ENCODE peak calls at places on chromosomes 1 and 21, in seven cellular contexts. Z, H, D, J, T, R and E are unnamed samples.

GRCh38 chr1:216626394-216627067 is 96.7 kb downstream of the ESRRG start:
- DNase-seq in Z (no peak), H (no peak), D (no peak), J (peak; percentile 6), T (no peak), R (no peak), E (no peak)

GRCh38 chr1:225735252-225736149 is 42.1 kb upstream of the SRP9 start:
- DNase-seq in Z (peak; percentile 69), H (peak; percentile 57), D (peak; percentile 74), J (peak; percentile 99), T (peak; percentile 50), R (peak; percentile 98), E (peak; percentile 91)

GRCh38 chr1:101338714-101339430 is 102.1 kb downstream of the S1PR1 start:
- DNase-seq in Z (no peak), H (no peak), D (no peak), J (peak; percentile 33), T (no peak), R (no peak), E (no peak)

GRCh38 chr1:23278717-23279116 is 61.4 kb upstream of the HTR1D start:
- DNase-seq in Z (no peak), H (no peak), D (no peak), J (no peak), T (no peak), R (no peak), E (no peak)

GRCh38 chr21:39022035-39022900 is 161.0 kb downstream of the PSMG1 start:
- DNase-seq in Z (no peak), H (no peak), D (peak; percentile 55), J (no peak), T (no peak), R (no peak), E (peak; percentile 62)

GRCh38 chr1:231020139-231020601 is 19.9 kb downstream of the FAM89A start:
- DNase-seq in Z (no peak), H (no peak), D (no peak), J (no peak), T (no peak), R (no peak), E (no peak)

GRCh38 chr1:27597511-27598216 is 6.3 kb downstream of the AHDC1 start:
- DNase-seq in Z (no peak), H (no peak), D (peak; percentile 55), J (no peak), T (no peak), R (peak; percentile 66), E (peak; percentile 47)

GRCh38 chr21:42574234-42575027 is 60.8 kb downstream of the SLC37A1 start:
- DNase-seq in Z (no peak), H (no peak), D (peak; percentile 25), J (peak; percentile 26), T (no peak), R (no peak), E (no peak)

GRCh38 chr1:226700861-226701260 is 38.2 kb downstream of the ITPKB start:
- DNase-seq in Z (no peak), H (no peak), D (no peak), J (no peak), T (no peak), R (no peak), E (no peak)

GRCh38 chr1:117599286-117599685 is 6.6 kb upstream of the TENT5C start:
- DNase-seq in Z (no peak), H (no peak), D (no peak), J (no peak), T (no peak), R (no peak), E (no peak)

GRCh38 chr1:44808063-44808937 is at the start of gene BTBD19:
- DNase-seq in Z (peak; percentile 82), H (peak; percentile 88), D (peak; percentile 92), J (peak; percentile 98), T (peak; percentile 74), R (peak; percentile 84), E (peak; percentile 96)

GRCh38 chr1:53975861-53976260 is 29.7 kb downstream of the LRRC42 start:
- DNase-seq in Z (no peak), H (no peak), D (no peak), J (no peak), T (no peak), R (no peak), E (no peak)

GRCh38 chr1:211345719-211346118 is 19.1 kb downstream of the TRAF5 start:
- DNase-seq in Z (no peak), H (no peak), D (no peak), J (no peak), T (no peak), R (peak; percentile 44), E (no peak)
- H3K4me1 ChIP-seq in Z (peaks cover 56% of the 10 kb centered on the region), H (no peaks in the 10 kb centered on the region), D (peaks cover 7% of the 10 kb centered on the region), J (no peaks in the 10 kb centered on the region), T (no peaks in the 10 kb centered on the region), R (peaks cover 6% of the 10 kb centered on the region), E (no peaks in the 10 kb centered on the region)

GRCh38 chr1:12096615-12097014 is 33.5 kb downstream of the TNFRSF8 start:
- DNase-seq in Z (no peak), H (no peak), D (no peak), J (no peak), T (no peak), R (no peak), E (no peak)
- H3K27ac ChIP-seq in Z (no peak overlapping the region), H (no peak overlapping the region), D (no peak overlapping the region), J (no peak overlapping the region), T (no peak overlapping the region), R (no peak overlapping the region), E (no peak overlapping the region)

GRCh38 chr1:246921481-246921880 is 10.3 kb downstream of the AHCTF1 start:
- DNase-seq in Z (no peak), H (no peak), D (no peak), J (peak; percentile 57), T (no peak), R (peak; percentile 12), E (no peak)
- H3K9me3 ChIP-seq in Z (no peaks in the 10 kb centered on the region), H (no peaks in the 10 kb centered on the region), D (no peaks in the 10 kb centered on the region), J (no peaks in the 10 kb centered on the region), T (no peaks in the 10 kb centered on the region), R (no peaks in the 10 kb centered on the region), E (no peaks in the 10 kb centered on the region)

DNA sequence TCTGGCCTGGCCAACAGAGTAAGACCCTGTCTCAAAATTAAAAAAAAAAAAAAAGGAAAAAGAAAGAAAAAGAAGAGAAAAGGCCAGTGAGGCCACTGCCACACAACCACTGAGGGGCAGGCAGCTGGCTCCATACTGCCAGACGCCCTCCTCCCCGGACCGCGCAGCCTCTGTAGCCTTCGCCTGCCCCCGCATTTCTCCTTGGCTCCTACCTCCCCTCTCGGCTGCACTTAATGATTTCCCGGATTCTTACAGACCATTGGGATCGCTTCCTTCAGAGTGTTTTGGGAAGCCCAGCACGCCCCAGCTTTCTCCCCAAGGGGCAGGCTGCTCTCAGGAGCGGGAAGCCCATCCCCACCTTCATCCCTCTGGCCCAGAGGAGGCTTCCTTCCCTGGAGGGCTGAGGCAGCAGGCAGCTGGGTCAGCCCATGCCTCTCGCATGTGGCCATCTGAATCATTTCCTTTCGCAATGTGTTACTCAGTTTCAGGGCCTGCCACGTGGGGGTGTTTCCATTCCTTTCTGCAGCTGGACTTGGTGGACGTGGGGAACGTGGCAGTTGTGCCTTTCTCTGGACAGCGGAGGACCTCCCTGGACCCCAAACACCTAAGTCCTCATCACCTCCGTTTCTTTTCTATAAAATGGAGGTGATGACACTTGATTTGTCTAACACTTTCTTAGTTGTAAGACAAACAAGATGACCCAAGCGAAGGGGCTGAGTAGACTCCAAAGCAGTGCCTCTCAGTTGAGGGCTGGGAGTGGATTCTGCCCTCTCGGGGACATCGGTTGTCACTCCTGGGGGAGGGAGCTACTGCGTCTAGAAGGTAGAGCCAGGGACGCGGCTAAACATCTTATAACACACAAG is 2.3 kb downstream of the SLC2A5 start:
- DNase-seq in Z (peak; percentile 23), H (no peak), D (peak; percentile 70), J (peak; percentile 95), T (peak; percentile 54), R (peak; percentile 90), E (peak; percentile 80)
- H3K4me1 ChIP-seq in Z (no peaks in the 10 kb centered on the region), H (peaks cover 9% of the 10 kb centered on the region), D (peaks cover 48% of the 10 kb centered on the region), J (peaks cover 39% of the 10 kb centered on the region), T (no peaks in the 10 kb centered on the region), R (peaks cover 22% of the 10 kb centered on the region), E (peaks cover 6% of the 10 kb centered on the region)

DNA sequence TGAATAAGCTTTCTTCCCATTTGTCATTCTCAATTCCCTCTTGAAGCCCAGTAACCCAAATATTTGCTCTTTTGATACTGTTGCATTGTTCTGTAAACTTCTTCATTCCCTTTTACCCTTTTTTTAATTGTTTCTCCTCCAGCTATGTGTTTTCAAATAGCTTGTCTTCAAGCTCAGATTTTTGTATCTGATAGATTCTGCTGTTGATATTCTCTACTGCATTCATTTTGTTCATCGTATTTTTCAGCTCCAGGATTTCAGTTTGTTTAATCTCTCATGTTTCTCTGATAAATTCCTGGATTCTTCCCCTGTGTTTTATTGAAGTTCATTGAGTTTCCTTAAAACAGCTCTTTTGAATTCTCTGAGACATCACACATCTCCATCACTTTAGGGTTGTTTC is 51.8 kb downstream of the PKN2 start:
- DNase-seq in Z (no peak), H (no peak), D (no peak), J (no peak), T (no peak), R (no peak), E (no peak)
- H3K27ac ChIP-seq in Z (no peak overlapping the region), H (no peak overlapping the region), D (no peak overlapping the region), J (no peak overlapping the region), T (no peak overlapping the region), R (no peak overlapping the region), E (no peak overlapping the region)

GRCh38 chr1:4762146-4762545 is 107.7 kb downstream of the AJAP1 start:
- DNase-seq in Z (no peak), H (no peak), D (no peak), J (no peak), T (no peak), R (no peak), E (no peak)
- H3K9me3 ChIP-seq in Z (no peaks in the 10 kb centered on the region), H (no peaks in the 10 kb centered on the region), D (no peaks in the 10 kb centered on the region), J (no peaks in the 10 kb centered on the region), T (peaks cover 9% of the 10 kb centered on the region), R (peaks cover 15% of the 10 kb centered on the region), E (no peaks in the 10 kb centered on the region)

GRCh38 chr21:44866780-44867179 is 6.7 kb downstream of the PTTG1IP start:
- DNase-seq in Z (no peak), H (no peak), D (peak; percentile 20), J (peak; percentile 34), T (no peak), R (peak; percentile 90), E (no peak)
- H3K4me1 ChIP-seq in Z (peaks cover 42% of the 10 kb centered on the region), H (peaks cover 64% of the 10 kb centered on the region), D (peaks cover 69% of the 10 kb centered on the region), J (peaks cover 63% of the 10 kb centered on the region), T (no peaks in the 10 kb centered on the region), R (peaks cover 63% of the 10 kb centered on the region), E (peaks cover 28% of the 10 kb centered on the region)

GRCh38 chr1:233364695-233365539 is 37.4 kb downstream of the MAP3K21 start:
- DNase-seq in Z (no peak), H (no peak), D (no peak), J (peak; percentile 47), T (no peak), R (no peak), E (no peak)

GRCh38 chr1:233368106-233368783 is 40.7 kb downstream of the MAP3K21 start:
- DNase-seq in Z (no peak), H (peak; percentile 46), D (no peak), J (peak; percentile 48), T (no peak), R (peak; percentile 39), E (no peak)

GRCh38 chr1:233372218-233373125 is 44.9 kb downstream of the MAP3K21 start:
- DNase-seq in Z (no peak), H (no peak), D (no peak), J (no peak), T (no peak), R (peak; percentile 92), E (no peak)

GRCh38 chr1:233367057-233367759 is 39.7 kb downstream of the MAP3K21 start:
- DNase-seq in Z (peak; percentile 26), H (no peak), D (no peak), J (no peak), T (no peak), R (peak; percentile 87), E (no peak)

DNA sequence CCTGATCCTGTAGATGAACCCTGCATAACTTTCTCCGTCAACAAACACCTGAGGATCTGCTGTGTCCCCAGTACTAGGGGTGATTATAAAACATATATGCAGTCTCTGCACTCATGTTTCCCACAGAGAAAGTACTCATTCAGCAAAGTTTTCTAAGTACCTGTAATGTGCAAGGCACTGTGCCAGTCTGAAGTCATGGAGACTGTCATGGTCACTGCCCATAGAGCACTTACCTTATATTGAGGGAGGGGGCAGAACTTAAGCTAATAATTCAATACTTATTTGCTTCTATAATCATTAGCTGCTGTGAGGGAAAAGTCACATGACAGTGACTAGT is 41.2 kb downstream of the MAP3K21 start:
- DNase-seq in Z (no peak), H (peak; percentile 67), D (no peak), J (no peak), T (no peak), R (no peak), E (no peak)
- H3K27ac ChIP-seq in Z (no peak overlapping the region), H (no peak overlapping the region), D (no peak overlapping the region), J (no peak overlapping the region), T (no peak overlapping the region), R (no peak overlapping the region), E (no peak overlapping the region)